ENCODE peak calls at places on chromosomes 2 and 18, in five cellular contexts. Q is midbrain; V is AG09309; D is effector CD4-positive, alpha-beta T cell; H is NCI-H1417. E is an unnamed sample.

GRCh38 chr2:101036562-101036961 is 34.5 kb downstream of the RPL31 start:
- DNase-seq in Q (no peak), V (no peak), H (no peak), D (no peak), E (no peak)

GRCh38 chr2:131038258-131039100 is 54.8 kb downstream of the FAM168B start:
- DNase-seq in H (no peak), Q (no peak), V (no peak), D (no peak), E (no peak)

GRCh38 chr2:64406407-64406774 is 47.6 kb upstream of the LGALSL start:
- DNase-seq in Q (no peak), H (no peak), D (no peak), V (no peak), E (no peak)

GRCh38 chr2:208213508-208214120 is 23.8 kb upstream of the C2orf80 start:
- DNase-seq in Q (no peak), H (no peak), V (no peak), D (no peak), E (no peak)

GRCh38 chr18:31199190-31199769 is 36.6 kb upstream of the DSC1 start:
- DNase-seq in Q (no peak), V (no peak), H (no peak), D (no peak), E (no peak)

GRCh38 chr18:26920644-26921043 is 55.1 kb upstream of the AQP4 start:
- DNase-seq in D (no peak), H (no peak), Q (no peak), V (no peak), E (no peak)

GRCh38 chr18:49725809-49726514 is 87.4 kb downstream of the ACAA2 start:
- DNase-seq in V (peak), D (no peak), H (no peak), Q (no peak), E (no peak)

GRCh38 chr2:109173311-109174171 is 44.5 kb downstream of the SH3RF3 start:
- DNase-seq in H (no peak), Q (no peak), V (peak), D (no peak), E (no peak)

GRCh38 chr2:233486778-233487552 is 79.6 kb downstream of the USP40 start:
- DNase-seq in Q (no peak), V (peak), H (no peak), D (no peak), E (no peak)

GRCh38 chr18:48902023-48902855 is 48.5 kb downstream of the SMAD7 start:
- DNase-seq in Q (peak), D (no peak), H (peak), V (peak), E (peak)

GRCh38 chr2:238898534-238899281 is 50.8 kb downstream of the TWIST2 start:
- DNase-seq in V (no peak), H (no peak), D (no peak), Q (no peak), E (no peak)

GRCh38 chr2:120797421-120798289 is 62.0 kb downstream of the GLI2 start:
- DNase-seq in V (no peak), H (peak), D (no peak), Q (no peak), E (no peak)

GRCh38 chr2:40401896-40402295 is 50.0 kb downstream of the SLC8A1 start:
- DNase-seq in H (no peak), D (no peak), Q (no peak), V (peak), E (no peak)

GRCh38 chr2:120441744-120442471 is 96.0 kb downstream of the INHBB start:
- DNase-seq in D (no peak), H (no peak), Q (peak), V (no peak), E (peak)

GRCh38 chr2:174694920-174695319 is 69.4 kb downstream of the CHRNA1 start:
- DNase-seq in V (no peak), H (no peak), Q (no peak), D (no peak), E (no peak)

GRCh38 chr2:176935543-176936102 is 277.0 kb upstream of the HNRNPA3 start:
- DNase-seq in D (no peak), H (no peak), Q (no peak), V (no peak), E (no peak)